ENCODE peak calls at places on chromosomes 16 and 17, in six cellular contexts. E, U, G, S, A and P are unnamed samples.

GRCh38 chr16:47018223-47018891 is 44.9 kb upstream of the DNAJA2 start:
- DNase-seq in E (no peak), U (peak), G (peak), S (no peak), A (peak), P (no peak)

GRCh38 chr17:69762359-69762758 is 312.7 kb upstream of the KCNJ16 start:
- DNase-seq in E (no peak), U (no peak), G (peak), S (no peak), A (no peak), P (no peak)

GRCh38 chr17:35479271-35479670 is 30.7 kb upstream of the SLFN13 start:
- DNase-seq in E (no peak), U (no peak), G (no peak), S (no peak), A (no peak), P (no peak)

GRCh38 chr17:75447951-75448856 is 8.2 kb upstream of the TMEM94 start:
- DNase-seq in E (no peak), U (no peak), G (no peak), S (no peak), A (no peak), P (no peak)

GRCh38 chr17:14760212-14760611 is 459.3 kb downstream of the HS3ST3B1 start:
- DNase-seq in E (no peak), U (no peak), G (no peak), S (no peak), A (no peak), P (no peak)

GRCh38 chr17:31089461-31089860 is 5.3 kb upstream of the NF1 start:
- DNase-seq in E (no peak), U (no peak), G (no peak), S (no peak), A (no peak), P (no peak)

GRCh38 chr17:46889992-46890564 is 32.9 kb upstream of the GOSR2 start:
- DNase-seq in E (no peak), U (no peak), G (no peak), S (no peak), A (no peak), P (no peak)

GRCh38 chr17:66540131-66540781 is 237.8 kb downstream of the PRKCA start:
- DNase-seq in E (no peak), U (no peak), G (peak), S (no peak), A (no peak), P (peak)

GRCh38 chr16:35447010-35447558 is 1987.7 kb downstream of the TP53TG3F start:
- DNase-seq in E (no peak), U (no peak), G (no peak), S (no peak), A (no peak), P (no peak)

GRCh38 chr16:73997340-73997711 is 299.3 kb upstream of the PSMD7 start:
- DNase-seq in E (no peak), U (no peak), G (no peak), S (no peak), A (no peak), P (no peak)

GRCh38 chr17:45225964-45226530 is 4.4 kb downstream of the FMNL1 start:
- DNase-seq in E (peak), U (no peak), G (peak), S (no peak), A (no peak), P (peak)

GRCh38 chr17:83198366-83199341 is 119.2 kb downstream of the METRNL start:
- DNase-seq in E (no peak), U (no peak), G (no peak), S (no peak), A (no peak), P (no peak)

GRCh38 chr17:61201211-61201610 is 198.4 kb upstream of the TBX2 start:
- DNase-seq in E (no peak), U (no peak), G (no peak), S (no peak), A (no peak), P (no peak)

GRCh38 chr17:80981062-80981902 is 10.4 kb upstream of the CHMP6 start:
- DNase-seq in E (peak), U (no peak), G (no peak), S (no peak), A (peak), P (peak)

GRCh38 chr17:80287806-80288579 is 27.3 kb downstream of the RNF213 start:
- DNase-seq in E (no peak), U (no peak), G (no peak), S (no peak), A (no peak), P (no peak)

GRCh38 chr16:86806838-86807351 is 228.5 kb downstream of the FOXL1 start:
- DNase-seq in E (no peak), U (no peak), G (no peak), S (no peak), A (no peak), P (no peak)

GRCh38 chr17:30290696-30291570 is 811 bp downstream of the BLMH start:
- DNase-seq in E (no peak), U (peak), G (peak), S (no peak), A (peak), P (peak)

GRCh38 chr17:57313276-57313835 is 57.0 kb downstream of the MSI2 start:
- DNase-seq in E (no peak), U (peak), G (no peak), S (no peak), A (no peak), P (no peak)

GRCh38 chr16:4360538-4361021 is 9.5 kb upstream of the PAM16 start:
- DNase-seq in E (no peak), U (no peak), G (no peak), S (no peak), A (no peak), P (peak)

GRCh38 chr16:66740533-66740932 is 10.9 kb downstream of the DYNC1LI2 start:
- DNase-seq in E (no peak), U (no peak), G (peak), S (no peak), A (no peak), P (no peak)